ENCODE peak calls at places on chromosomes 7 and 10, in ten cellular contexts. K is H1, V is astrocyte of the spinal cord, I is gastrocnemius medialis, G is breast epithelium, U is esophagus squamous epithelium, X is dorsolateral prefrontal cortex, J is kidney epithelial cell, L is pancreas, R is sigmoid colon. N is an unnamed sample.

GRCh38 chr7:142796501-142797341 is 26.0 kb downstream of the PRSS2 start:
- DNase-seq in V (no peak), L (no peak), X (no peak), I (no peak), K (no peak), U (no peak), R (no peak), J (no peak), G (no peak), N (no peak)

GRCh38 chr7:95781967-95782586 is 9.7 kb downstream of the DYNC1I1 start:
- DNase-seq in R (no peak), L (no peak), X (no peak), V (no peak), I (no peak), U (no peak), K (no peak), J (no peak), G (no peak), N (no peak)

GRCh38 chr7:3300221-3300650 is 816 bp upstream of the SDK1 start:
- DNase-seq in L (no peak), R (peak; percentile 71), U (no peak), I (peak; percentile 16), G (no peak), J (no peak), K (no peak), X (no peak), V (no peak), N (no peak)

GRCh38 chr10:85786401-85786899 is 580.1 kb downstream of the GRID1 start:
- DNase-seq in J (no peak), V (no peak), K (peak; percentile 31), L (no peak), U (no peak), X (no peak), R (no peak), G (no peak), I (no peak), N (no peak)

GRCh38 chr10:45420453-45421192 is 46.6 kb downstream of the ALOX5 start:
- DNase-seq in G (peak; percentile 66), X (peak; percentile 86), I (peak; percentile 90), R (peak; percentile 89), L (peak; percentile 94), V (peak; percentile 70), J (peak; percentile 54), U (peak; percentile 13), K (no peak), N (peak; percentile 77)

GRCh38 chr7:138387755-138388475 is 72.1 kb upstream of the TRIM24 start:
- DNase-seq in R (no peak), J (no peak), X (no peak), U (no peak), K (no peak), G (no peak), V (no peak), L (no peak), I (no peak), N (no peak)

GRCh38 chr10:113663142-113663541 is 699 bp downstream of the NRAP start:
- DNase-seq in L (no peak), K (no peak), U (no peak), G (no peak), X (no peak), V (no peak), R (no peak), I (peak; percentile 70), J (no peak), N (no peak)

GRCh38 chr10:127391875-127392274 is 157.2 kb upstream of the NPS start:
- DNase-seq in V (no peak), J (no peak), G (no peak), U (no peak), K (no peak), R (no peak), I (no peak), L (no peak), X (no peak), N (no peak)

GRCh38 chr10:44384601-44385422 is at the start of gene CXCL12:
- DNase-seq in I (peak; percentile 41), U (no peak), X (no peak), J (no peak), V (peak; percentile 18), R (peak; percentile 73), L (peak; percentile 68), K (no peak), G (no peak), N (no peak)

GRCh38 chr10:14749051-14749809 is 25.5 kb downstream of the FAM107B start:
- DNase-seq in J (no peak), V (no peak), L (peak; percentile 48), U (no peak), I (peak; percentile 26), K (no peak), G (no peak), R (no peak), X (no peak), N (no peak)

GRCh38 chr7:55307123-55307916 is 57.8 kb upstream of the LANCL2 start:
- DNase-seq in U (no peak), X (no peak), R (no peak), K (no peak), V (no peak), L (no peak), I (no peak), G (no peak), J (no peak), N (no peak)
- TF ChIP-seq CTCF in U (no peak), X (no peak), R (no peak), K (peak; percentile 11), V (peak; percentile 16), L (no peak), I (no peak), G (no peak), J (no peak), N (no peak)

DNA sequence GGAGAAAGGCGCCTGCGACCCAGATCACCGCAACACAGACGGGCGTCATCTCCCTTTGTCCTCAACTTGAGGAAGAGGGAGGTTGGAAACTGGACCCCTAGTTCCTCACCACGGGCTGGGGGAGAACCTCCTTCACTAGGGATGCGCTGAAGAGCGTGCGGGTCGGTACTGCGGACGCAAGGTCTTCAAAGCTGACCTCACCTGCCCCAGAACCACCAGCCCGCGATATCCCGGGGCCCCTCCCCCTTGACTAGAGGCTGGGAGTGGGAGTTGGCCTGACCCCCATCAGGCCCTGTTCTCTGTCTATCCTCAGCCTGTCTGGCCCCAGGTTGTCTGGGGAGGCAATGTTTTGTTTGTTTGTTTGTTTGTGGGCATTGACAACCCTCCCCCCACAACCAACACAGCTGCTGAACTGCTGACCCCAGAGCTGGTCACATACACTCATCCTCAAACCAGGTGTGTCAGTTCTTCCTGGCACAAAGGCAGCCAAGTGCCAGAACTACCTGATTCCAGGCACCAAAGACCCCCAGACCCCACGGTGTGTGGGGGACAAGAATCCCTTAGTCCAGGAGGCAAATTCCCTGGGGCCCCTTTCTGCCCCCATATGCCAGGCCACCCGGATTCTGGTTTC is 2.9 kb downstream of the NPM3 start:
- DNase-seq in L (no peak), V (no peak), G (no peak), U (no peak), R (peak; percentile 61), X (no peak), I (no peak), K (no peak), J (no peak), N (no peak)
- H3K4me3 ChIP-seq in L (peak overlapping the region; percentile 26), V (no peak overlapping the region), G (peak overlapping the region; percentile 60), U (peak overlapping the region; percentile 45), R (peak overlapping the region; percentile 42), X (peak overlapping the region; percentile 48), I (peak overlapping the region; percentile 65), K (no peak overlapping the region), J (no peak overlapping the region), N (peak overlapping the region; percentile 15)

GRCh38 chr10:62817763-62818425 is 1.7 kb upstream of the EGR2 start:
- DNase-seq in L (peak; percentile 66), R (peak; percentile 81), J (no peak), G (peak; percentile 67), V (peak; percentile 66), U (no peak), X (peak; percentile 34), K (peak; percentile 73), I (peak; percentile 68), N (no peak)
- TF ChIP-seq CTCF in L (peak; percentile 72), R (peak; percentile 50), J (peak; percentile 58), G (peak; percentile 53), V (peak; percentile 67), U (peak; percentile 62), X (peak; percentile 58), K (peak; percentile 83), I (peak; percentile 80), N (peak; percentile 90)

GRCh38 chr10:124621637-124622036 is 122.5 kb downstream of the FAM53B start:
- DNase-seq in L (no peak), V (no peak), R (no peak), U (no peak), G (no peak), K (no peak), I (no peak), J (no peak), X (peak; percentile 70), N (no peak)

GRCh38 chr10:124618674-124619073 is 125.5 kb downstream of the FAM53B start:
- DNase-seq in R (no peak), G (no peak), U (no peak), V (no peak), L (no peak), I (no peak), K (no peak), X (no peak), J (no peak), N (no peak)

GRCh38 chr10:124619195-124619594 is 125.0 kb downstream of the FAM53B start:
- DNase-seq in G (peak; percentile 60), X (no peak), L (no peak), V (peak; percentile 13), K (no peak), I (no peak), U (no peak), J (no peak), R (no peak), N (no peak)

GRCh38 chr10:124622158-124622557 is 122.0 kb downstream of the FAM53B start:
- DNase-seq in J (no peak), G (no peak), I (no peak), U (no peak), K (no peak), X (no peak), V (no peak), R (no peak), L (no peak), N (no peak)

GRCh38 chr10:124619802-124620490 is 124.2 kb downstream of the FAM53B start:
- DNase-seq in V (no peak), J (no peak), G (no peak), R (no peak), L (no peak), K (no peak), X (no peak), I (no peak), U (no peak), N (no peak)
- H3K4me3 ChIP-seq in V (no peak overlapping the region), J (no peak overlapping the region), G (no peak overlapping the region), R (no peak overlapping the region), L (no peak overlapping the region), K (no peak overlapping the region), X (no peak overlapping the region), I (no peak overlapping the region), U (no peak overlapping the region), N (peak overlapping the region; percentile 33)

GRCh38 chr10:50621981-50622496 is 1.7 kb downstream of the SGMS1 start:
- DNase-seq in U (peak; percentile 41), V (peak; percentile 94), L (peak; percentile 90), J (peak; percentile 79), X (peak; percentile 95), I (peak; percentile 99), K (no peak), G (peak; percentile 88), R (peak; percentile 99), N (peak; percentile 62)
- TF ChIP-seq CTCF in U (no peak), V (peak; percentile 1), L (no peak), J (peak; percentile 27), X (no peak), I (no peak), K (peak; percentile 5), G (no peak), R (no peak), N (no peak)

N was measured in GM12864.